ENCODE peak calls at places on chromosomes 11 and 22, in six cellular contexts. B is GM04504; E is activated CD4-positive, alpha-beta T cell treated with anti-CD3 and anti-CD28 coated beads, Interleukin-2, amount 50 U/mL, for 4 hours; D is T-cell; U is CD4-positive, alpha-beta T cell; M is GOT3. L is an unnamed sample.
A peak's percentile ranks its signal among the peaks of the same experiment; 100 is the strongest.

GRCh38 chr22:31343235-31344191 is 2.6 kb downstream of the PATZ1 start:
- DNase-seq in D (no peak), U (no peak), E (no peak), B (no peak), M (no peak), L (no peak)

GRCh38 chr11:2434008-2434407 is 10.3 kb downstream of the TRPM5 start:
- DNase-seq in E (no peak), U (no peak), B (no peak), M (no peak), D (no peak), L (no peak)

GRCh38 chr22:28570697-28571373 is 108.8 kb downstream of the TTC28 start:
- DNase-seq in E (no peak), B (no peak), D (no peak), U (no peak), M (no peak), L (no peak)

GRCh38 chr11:94134651-94135512 is 6.2 kb downstream of the PANX1 start:
- DNase-seq in B (peak; percentile 87), U (no peak), E (peak; percentile 16), D (no peak), M (no peak), L (peak; percentile 77)

GRCh38 chr11:111918390-111919256 is at the start of gene C11orf52:
- DNase-seq in M (no peak), E (no peak), U (no peak), B (no peak), D (no peak), L (no peak)

GRCh38 chr11:64055077-64055476 is 19.3 kb downstream of the FLRT1 start:
- DNase-seq in D (no peak), M (no peak), U (no peak), B (no peak), E (no peak), L (no peak)

GRCh38 chr11:126874831-126875230 is 125.7 kb downstream of the KIRREL3 start:
- DNase-seq in B (no peak), D (no peak), E (no peak), U (no peak), M (no peak), L (no peak)

GRCh38 chr11:14202263-14203173 is 156.5 kb downstream of the RRAS2 start:
- DNase-seq in M (no peak), U (no peak), B (no peak), D (no peak), E (no peak), L (no peak)

GRCh38 chr11:6315811-6316425 is 4.4 kb downstream of the CAVIN3 start:
- DNase-seq in D (no peak), M (no peak), E (no peak), B (no peak), U (no peak), L (peak; percentile 26)

GRCh38 chr22:21947040-21948014 is 5.3 kb downstream of the PPM1F start:
- DNase-seq in B (no peak), M (no peak), E (no peak), D (no peak), U (no peak), L (no peak)

GRCh38 chr11:129950319-129951034 is 52.2 kb downstream of the PRDM10 start:
- DNase-seq in M (no peak), D (no peak), B (peak; percentile 34), U (no peak), E (no peak), L (no peak)

GRCh38 chr22:35915477-35916013 is 113.1 kb downstream of the RBFOX2 start:
- DNase-seq in D (no peak), U (no peak), E (no peak), M (no peak), B (no peak), L (no peak)

GRCh38 chr22:24768537-24769374 is 5.8 kb downstream of the PIWIL3 start:
- DNase-seq in M (no peak), D (peak; percentile 31), U (peak; percentile 1), E (peak; percentile 30), B (peak; percentile 10), L (peak; percentile 30)

GRCh38 chr22:17087176-17088131 is 2.7 kb downstream of the IL17RA start:
- DNase-seq in U (no peak), M (no peak), B (no peak), D (peak; percentile 41), E (no peak), L (no peak)

GRCh38 chr22:40782521-40782920 is 36.6 kb downstream of the SLC25A17 start:
- DNase-seq in B (no peak), U (no peak), D (no peak), E (no peak), M (no peak), L (no peak)